ENCODE peak calls at places on chromosomes 7 and 10, in nine cellular contexts. E is aorta; R is body of pancreas; B is CD8-positive, alpha-beta T cell; J is cardiac muscle cell; I is spleen; U is brain microvascular endothelial cell; Y is WERI-Rb-1; D is IMR-90. L is an unnamed sample.
A peak's percentile ranks its signal among the peaks of the same experiment; 100 is the strongest.

GRCh38 chr7:90271753-90272152 is 26.8 kb downstream of the CFAP69 start:
- DNase-seq in E (no peak), R (no peak), B (no peak), J (peak; percentile 74), I (no peak), U (peak; percentile 16), Y (no peak), D (peak; percentile 73), L (no peak)

GRCh38 chr10:103053659-103054581 is 135.8 kb downstream of the CNNM2 start:
- DNase-seq in E (peak; percentile 87), R (peak; percentile 57), B (peak; percentile 41), J (peak; percentile 86), I (peak; percentile 82), U (peak; percentile 88), Y (peak; percentile 72), D (peak; percentile 88), L (peak; percentile 26)

GRCh38 chr7:100127866-100128601 is 1.3 kb downstream of the MBLAC1 start:
- DNase-seq in E (no peak), R (peak; percentile 28), B (no peak), J (peak; percentile 23), I (no peak), U (no peak), Y (peak; percentile 32), D (no peak), L (no peak)

GRCh38 chr7:41003031-41003925 is 699.6 kb downstream of the INHBA start:
- DNase-seq in E (no peak), R (peak; percentile 48), B (no peak), J (peak; percentile 66), I (no peak), U (peak; percentile 35), Y (peak; percentile 53), D (peak; percentile 40), L (no peak)

GRCh38 chr7:75734586-75735047 is 4.1 kb downstream of the HIP1 start:
- DNase-seq in E (no peak), R (no peak), B (no peak), J (peak; percentile 50), I (no peak), U (peak; percentile 73), Y (peak; percentile 84), D (peak; percentile 79), L (no peak)

GRCh38 chr10:72322280-72323058 is 32.2 kb downstream of the DNAJB12 start:
- DNase-seq in E (no peak), R (no peak), B (no peak), J (no peak), I (no peak), U (peak; percentile 51), Y (no peak), D (no peak), L (no peak)

GRCh38 chr10:127872871-127873600 is 19.7 kb downstream of the CLRN3 start:
- DNase-seq in E (no peak), R (peak; percentile 26), B (no peak), J (peak; percentile 34), I (peak; percentile 50), U (peak; percentile 12), Y (no peak), D (no peak), L (no peak)

GRCh38 chr7:102310414-102310815 is 23.7 kb downstream of the SH2B2 start:
- DNase-seq in E (no peak), R (no peak), B (no peak), J (no peak), I (no peak), U (no peak), Y (peak; percentile 88), D (no peak), L (no peak)

GRCh38 chr10:49050338-49050737 is 65.0 kb downstream of the VSTM4 start:
- DNase-seq in E (no peak), R (no peak), B (no peak), J (no peak), I (no peak), U (no peak), Y (no peak), D (peak; percentile 50), L (no peak)

DNA sequence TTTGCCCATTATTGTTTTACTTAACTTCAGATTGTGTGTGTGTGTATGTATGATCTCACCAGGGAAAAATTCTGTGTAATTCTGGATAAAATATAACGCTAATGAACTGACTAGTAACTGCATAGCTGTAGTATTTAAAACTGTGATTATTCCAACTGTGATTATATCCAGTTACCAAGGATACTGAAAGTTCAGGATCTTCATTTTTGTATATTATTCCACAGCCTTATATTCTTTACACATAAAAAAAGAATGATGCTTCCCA is 2.9 kb downstream of the TWIST1 start:
- DNase-seq in E (no peak), R (no peak), B (no peak), J (peak; percentile 41), I (no peak), U (no peak), Y (no peak), D (peak; percentile 66), L (no peak)
- H3K27me3 ChIP-seq in E (no peaks in the 10 kb centered on the region), R (no peaks in the 10 kb centered on the region), B (peaks cover 24% of the 10 kb centered on the region), J (peaks cover 41% of the 10 kb centered on the region), I (peaks cover 96% of the 10 kb centered on the region), U (no peaks in the 10 kb centered on the region), Y (peaks cover 5% of the 10 kb centered on the region), D (no peaks in the 10 kb centered on the region), L (no peaks in the 10 kb centered on the region)

DNA sequence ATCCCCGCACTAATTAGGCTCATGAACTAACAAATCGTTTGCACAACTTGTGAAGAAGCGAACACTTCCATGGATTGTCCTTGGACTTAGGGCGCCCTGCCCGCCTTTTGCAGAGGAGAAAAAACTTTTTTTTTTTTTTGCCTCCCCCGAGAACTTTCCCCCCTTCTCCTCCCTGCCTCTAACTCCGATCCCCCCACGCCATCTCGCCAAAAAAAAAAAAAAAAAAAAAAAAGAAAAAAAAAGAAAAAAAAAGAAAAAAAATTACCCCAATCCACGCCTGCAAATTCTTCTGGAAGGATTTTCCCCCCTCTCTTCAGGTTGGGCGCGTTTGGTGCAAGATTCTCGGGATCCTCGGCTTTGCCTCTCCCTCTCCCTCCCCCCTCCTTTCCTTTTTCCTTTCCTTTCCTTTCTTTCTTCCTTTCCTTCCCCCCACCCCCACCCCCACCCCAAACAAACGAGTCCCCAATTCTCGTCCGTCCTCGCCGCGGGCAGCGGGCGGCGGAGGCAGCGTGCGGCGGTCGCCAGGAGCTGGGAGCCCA is at the start of gene EMX2:
- DNase-seq in E (no peak), R (no peak), B (no peak), J (no peak), I (no peak), U (no peak), Y (no peak), D (no peak), L (no peak)
- H3K4me3 ChIP-seq in E (peak within 1 kb of the TSS; percentile 29), R (no peak within 1 kb of the TSS), B (no peak within 1 kb of the TSS), J (peak within 1 kb of the TSS; percentile 9), I (peak within 1 kb of the TSS; percentile 24), U (peak within 1 kb of the TSS; percentile 47), Y (peak within 1 kb of the TSS; percentile 36), D (no peak within 1 kb of the TSS), L (peak within 1 kb of the TSS; percentile 50)

DNA sequence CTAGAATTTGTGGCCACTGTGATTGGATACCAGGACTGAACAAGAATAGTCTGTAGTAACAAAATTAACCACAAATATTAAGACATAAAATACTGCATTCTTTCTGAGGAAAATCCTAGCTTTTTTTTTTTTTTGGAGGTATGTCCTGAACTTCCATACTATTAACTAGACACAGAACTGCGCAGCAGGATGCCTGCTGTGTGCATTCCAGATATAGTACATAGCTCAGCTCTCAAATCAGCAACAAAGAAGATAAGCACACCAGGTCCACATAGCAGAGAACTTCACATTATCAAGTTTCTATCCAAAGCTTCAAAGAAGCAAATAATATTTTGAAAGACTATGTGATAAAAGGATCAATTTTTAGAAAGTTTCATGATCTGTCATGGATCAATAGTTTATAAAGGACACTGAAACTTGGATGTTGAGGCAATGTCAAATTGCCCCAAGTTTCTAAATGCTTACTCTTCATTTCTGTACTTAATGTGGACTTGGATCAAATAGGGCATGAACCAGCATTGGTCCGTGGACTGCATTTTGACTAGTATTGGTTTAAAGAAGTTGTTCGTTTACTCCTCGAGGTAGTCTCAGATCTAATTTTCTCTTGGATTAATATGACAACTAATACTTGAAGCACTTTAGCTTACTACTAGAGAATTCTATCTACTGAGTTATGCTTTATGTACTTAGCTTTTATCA is 15.4 kb downstream of the NAMPT start:
- DNase-seq in E (no peak), R (no peak), B (no peak), J (no peak), I (no peak), U (peak; percentile 42), Y (no peak), D (no peak), L (no peak)
- H3K36me3 ChIP-seq in E (peaks cover 3% of the 10 kb centered on the region), R (peaks cover 4% of the 10 kb centered on the region), B (peaks cover 13% of the 10 kb centered on the region), J (peaks cover 41% of the 10 kb centered on the region), I (peaks cover 50% of the 10 kb centered on the region), U (peaks cover 18% of the 10 kb centered on the region), Y (peaks cover 31% of the 10 kb centered on the region), D (peaks cover 24% of the 10 kb centered on the region), L (peaks cover 37% of the 10 kb centered on the region)

GRCh38 chr7:25854059-25854458 is 297.9 kb upstream of the NFE2L3 start:
- DNase-seq in E (no peak), R (no peak), B (no peak), J (no peak), I (no peak), U (no peak), Y (no peak), D (no peak), L (no peak)

GRCh38 chr7:25851332-25852248 is 300.4 kb upstream of the NFE2L3 start:
- DNase-seq in E (peak; percentile 84), R (peak; percentile 81), B (peak; percentile 24), J (peak; percentile 90), I (peak; percentile 87), U (peak; percentile 75), Y (peak; percentile 85), D (peak; percentile 76), L (peak; percentile 69)

GRCh38 chr7:25850730-25851129 is 301.3 kb upstream of the NFE2L3 start:
- DNase-seq in E (no peak), R (no peak), B (no peak), J (no peak), I (no peak), U (no peak), Y (no peak), D (no peak), L (no peak)

GRCh38 chr7:25852995-25853713 is 298.8 kb upstream of the NFE2L3 start:
- DNase-seq in E (no peak), R (no peak), B (no peak), J (no peak), I (no peak), U (no peak), Y (no peak), D (no peak), L (no peak)

DNA sequence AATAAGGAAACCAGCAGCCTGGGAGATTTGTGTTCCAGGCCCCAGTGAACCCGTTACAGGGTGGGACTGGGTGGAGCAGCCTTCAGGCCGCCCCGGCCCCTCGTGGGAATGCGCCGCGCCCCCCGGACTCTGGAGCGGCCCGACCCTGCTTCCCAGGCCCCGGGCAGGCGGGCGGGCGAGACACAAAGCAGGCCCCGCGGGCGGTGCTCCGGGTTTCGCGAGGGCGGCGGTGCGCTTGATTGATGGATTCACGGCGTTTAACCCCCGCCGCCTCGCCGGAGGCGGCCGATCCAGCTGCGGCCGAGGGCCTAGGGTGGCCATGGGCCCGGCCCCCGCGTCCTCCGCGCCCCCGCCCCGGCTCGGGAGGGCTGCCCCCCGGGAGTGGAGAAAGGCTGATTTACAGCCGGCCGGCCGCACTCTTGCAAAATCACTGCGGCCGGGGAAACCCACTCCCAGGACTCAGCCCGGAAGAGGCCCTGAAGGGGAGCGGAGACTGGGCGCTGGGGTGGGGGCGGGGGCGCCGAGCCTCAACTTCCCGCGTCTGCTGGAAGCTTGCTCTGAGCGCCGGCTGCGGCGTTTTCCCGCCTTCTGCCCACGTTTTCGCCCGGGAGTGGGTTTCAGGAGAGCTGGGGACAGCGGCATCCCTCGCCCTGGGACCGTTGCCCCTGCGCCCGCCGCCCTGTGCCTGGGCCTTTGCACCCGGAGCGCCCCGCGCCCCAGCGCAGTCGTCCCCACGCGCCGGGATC is 299.6 kb upstream of the NFE2L3 start:
- DNase-seq in E (no peak), R (no peak), B (no peak), J (peak; percentile 66), I (peak; percentile 75), U (no peak), Y (peak; percentile 41), D (no peak), L (no peak)
- H3K27me3 ChIP-seq in E (no peaks in the 10 kb centered on the region), R (peaks cover 12% of the 10 kb centered on the region), B (peaks cover 51% of the 10 kb centered on the region), J (no peaks in the 10 kb centered on the region), I (peaks cover 67% of the 10 kb centered on the region), U (no peaks in the 10 kb centered on the region), Y (no peaks in the 10 kb centered on the region), D (peaks cover 3% of the 10 kb centered on the region), L (peaks cover 28% of the 10 kb centered on the region)

GRCh38 chr7:15720849-15721471 is 34.5 kb upstream of the MEOX2 start:
- DNase-seq in E (no peak), R (peak; percentile 45), B (no peak), J (peak; percentile 74), I (no peak), U (peak; percentile 77), Y (peak; percentile 15), D (peak; percentile 53), L (peak; percentile 5)
- H3K4me3 ChIP-seq in E (no peak overlapping the region), R (no peak overlapping the region), B (no peak overlapping the region), J (no peak overlapping the region), I (no peak overlapping the region), U (no peak overlapping the region), Y (no peak overlapping the region), D (no peak overlapping the region), L (no peak overlapping the region)